ENCODE peak calls at places on chromosomes 5 and 9, in ten cellular contexts. One of them, this sample, is unnamed. For H3K4me1, the result is how much of the 10 kb centered on the place peaks cover.

GRCh38 chr5:19401032-19401431 is 587.0 kb downstream of the CDH18 start:
- DNase-seq in uterus: no peak
- DNase-seq in A549: no peak
- DNase-seq in breast epithelium: no peak
- DNase-seq in HCT116: no peak
- DNase-seq in Peyer's patch: no peak
- DNase-seq in body of pancreas: no peak
- DNase-seq in spleen: no peak
- DNase-seq in prostate gland: no peak
- DNase-seq in IMR-90: no peak
- DNase-seq in this sample: no peak

GRCh38 chr5:178356459-178356872 is 123.9 kb upstream of the PHYKPL start:
- DNase-seq in uterus: no peak
- DNase-seq in A549: no peak
- DNase-seq in breast epithelium: no peak
- DNase-seq in HCT116: no peak
- DNase-seq in Peyer's patch: no peak
- DNase-seq in body of pancreas: no peak
- DNase-seq in spleen: peak
- DNase-seq in prostate gland: peak
- DNase-seq in IMR-90: no peak
- DNase-seq in this sample: no peak

GRCh38 chr9:73162987-73163763 is 11.5 kb downstream of the ANXA1 start:
- DNase-seq in uterus: no peak
- DNase-seq in A549: no peak
- DNase-seq in breast epithelium: no peak
- DNase-seq in HCT116: no peak
- DNase-seq in Peyer's patch: no peak
- DNase-seq in body of pancreas: no peak
- DNase-seq in spleen: no peak
- DNase-seq in prostate gland: no peak
- DNase-seq in IMR-90: no peak
- DNase-seq in this sample: no peak

GRCh38 chr5:58322453-58322852 is 137.4 kb downstream of the PLK2 start:
- DNase-seq in uterus: no peak
- DNase-seq in A549: no peak
- DNase-seq in breast epithelium: no peak
- DNase-seq in HCT116: no peak
- DNase-seq in Peyer's patch: no peak
- DNase-seq in body of pancreas: no peak
- DNase-seq in spleen: no peak
- DNase-seq in prostate gland: no peak
- DNase-seq in IMR-90: peak
- DNase-seq in this sample: no peak

GRCh38 chr9:36867672-36868471 is 166.2 kb downstream of the PAX5 start:
- DNase-seq in uterus: no peak
- DNase-seq in A549: no peak
- DNase-seq in breast epithelium: no peak
- DNase-seq in HCT116: no peak
- DNase-seq in Peyer's patch: peak
- DNase-seq in body of pancreas: peak
- DNase-seq in spleen: peak
- DNase-seq in prostate gland: no peak
- DNase-seq in IMR-90: no peak
- DNase-seq in this sample: no peak

GRCh38 chr9:69326261-69326660 is 1.2 kb downstream of the ENTREP1 start:
- DNase-seq in uterus: no peak
- DNase-seq in A549: no peak
- DNase-seq in breast epithelium: no peak
- DNase-seq in HCT116: no peak
- DNase-seq in Peyer's patch: no peak
- DNase-seq in body of pancreas: no peak
- DNase-seq in spleen: no peak
- DNase-seq in prostate gland: peak
- DNase-seq in IMR-90: no peak
- DNase-seq in this sample: no peak

GRCh38 chr5:161266954-161267353 is 279.6 kb downstream of the GABRB2 start:
- DNase-seq in uterus: no peak
- DNase-seq in A549: no peak
- DNase-seq in breast epithelium: no peak
- DNase-seq in HCT116: no peak
- DNase-seq in Peyer's patch: no peak
- DNase-seq in body of pancreas: no peak
- DNase-seq in spleen: no peak
- DNase-seq in prostate gland: no peak
- DNase-seq in IMR-90: no peak
- DNase-seq in this sample: no peak

GRCh38 chr5:177497297-177498012 is at the start of gene PDLIM7:
- DNase-seq in uterus: peak
- DNase-seq in A549: peak
- DNase-seq in breast epithelium: peak
- DNase-seq in HCT116: peak
- DNase-seq in Peyer's patch: peak
- DNase-seq in body of pancreas: peak
- DNase-seq in spleen: peak
- DNase-seq in prostate gland: peak
- DNase-seq in IMR-90: peak
- DNase-seq in this sample: peak

GRCh38 chr5:177442066-177442836 is 4.4 kb upstream of the PRR7 start:
- DNase-seq in uterus: no peak
- DNase-seq in A549: no peak
- DNase-seq in breast epithelium: no peak
- DNase-seq in HCT116: no peak
- DNase-seq in Peyer's patch: no peak
- DNase-seq in body of pancreas: no peak
- DNase-seq in spleen: peak
- DNase-seq in prostate gland: no peak
- DNase-seq in IMR-90: no peak
- DNase-seq in this sample: no peak

GRCh38 chr5:107806705-107807104 is 136.0 kb upstream of the EFNA5 start:
- DNase-seq in uterus: no peak
- DNase-seq in A549: peak
- DNase-seq in breast epithelium: no peak
- DNase-seq in HCT116: peak
- DNase-seq in Peyer's patch: no peak
- DNase-seq in body of pancreas: no peak
- DNase-seq in spleen: no peak
- DNase-seq in prostate gland: no peak
- DNase-seq in IMR-90: peak
- DNase-seq in this sample: no peak

GRCh38 chr9:15423328-15423985 is 781 bp downstream of the SNAPC3 start:
- DNase-seq in uterus: no peak
- DNase-seq in A549: no peak
- DNase-seq in breast epithelium: no peak
- DNase-seq in HCT116: no peak
- DNase-seq in Peyer's patch: no peak
- DNase-seq in body of pancreas: no peak
- DNase-seq in spleen: no peak
- DNase-seq in prostate gland: no peak
- DNase-seq in IMR-90: peak
- DNase-seq in this sample: no peak

DNA sequence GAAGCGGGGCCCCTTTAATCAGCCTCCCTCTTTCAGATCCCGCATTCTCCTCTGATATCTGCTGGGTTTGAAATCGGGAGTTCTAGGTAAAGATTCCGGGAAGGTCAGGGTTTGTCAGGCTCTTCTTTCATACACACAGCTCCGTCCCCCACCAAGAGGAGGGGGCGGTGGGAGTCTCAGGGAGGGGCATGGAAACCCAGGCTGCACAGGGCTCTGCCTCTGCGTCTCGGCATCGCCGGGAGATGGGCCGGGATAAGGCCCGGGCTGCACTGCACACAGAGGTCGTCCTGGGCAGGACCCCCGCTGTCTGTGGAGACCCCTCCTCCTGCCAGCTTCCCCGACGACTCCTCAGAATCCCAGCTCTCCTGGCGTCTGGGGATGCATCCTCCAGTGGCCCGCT is 75.0 kb downstream of the NEK6 start:
- DNase-seq in uterus: no peak
- DNase-seq in A549: no peak
- DNase-seq in breast epithelium: no peak
- DNase-seq in HCT116: no peak
- DNase-seq in Peyer's patch: no peak
- DNase-seq in body of pancreas: no peak
- DNase-seq in spleen: no peak
- DNase-seq in prostate gland: no peak
- DNase-seq in IMR-90: no peak
- DNase-seq in this sample: no peak
- TF ChIP-seq CTCF in uterus: no peak
- TF ChIP-seq CTCF in A549: no peak
- TF ChIP-seq CTCF in breast epithelium: no peak
- TF ChIP-seq CTCF in HCT116: no peak
- TF ChIP-seq CTCF in Peyer's patch: no peak
- TF ChIP-seq CTCF in body of pancreas: no peak
- TF ChIP-seq CTCF in spleen: no peak
- TF ChIP-seq CTCF in prostate gland: no peak
- TF ChIP-seq CTCF in IMR-90: no peak
- TF ChIP-seq CTCF in this sample: no peak

GRCh38 chr5:1359713-1360112 is 14.8 kb upstream of the CLPTM1L start:
- DNase-seq in uterus: no peak
- DNase-seq in A549: no peak
- DNase-seq in breast epithelium: no peak
- DNase-seq in HCT116: no peak
- DNase-seq in Peyer's patch: no peak
- DNase-seq in body of pancreas: no peak
- DNase-seq in spleen: peak
- DNase-seq in prostate gland: no peak
- DNase-seq in IMR-90: no peak
- DNase-seq in this sample: no peak

GRCh38 chr5:1362242-1363015 is 17.5 kb upstream of the CLPTM1L start:
- DNase-seq in uterus: no peak
- DNase-seq in A549: no peak
- DNase-seq in breast epithelium: no peak
- DNase-seq in HCT116: no peak
- DNase-seq in Peyer's patch: no peak
- DNase-seq in body of pancreas: no peak
- DNase-seq in spleen: peak
- DNase-seq in prostate gland: no peak
- DNase-seq in IMR-90: no peak
- DNase-seq in this sample: no peak

GRCh38 chr5:1359031-1359645 is 14.2 kb upstream of the CLPTM1L start:
- DNase-seq in uterus: no peak
- DNase-seq in A549: no peak
- DNase-seq in breast epithelium: no peak
- DNase-seq in HCT116: no peak
- DNase-seq in Peyer's patch: no peak
- DNase-seq in body of pancreas: no peak
- DNase-seq in spleen: peak
- DNase-seq in prostate gland: no peak
- DNase-seq in IMR-90: no peak
- DNase-seq in this sample: no peak

GRCh38 chr5:1358726-1359025 is 13.8 kb upstream of the CLPTM1L start:
- DNase-seq in uterus: no peak
- DNase-seq in A549: no peak
- DNase-seq in breast epithelium: no peak
- DNase-seq in HCT116: no peak
- DNase-seq in Peyer's patch: no peak
- DNase-seq in body of pancreas: no peak
- DNase-seq in spleen: peak
- DNase-seq in prostate gland: no peak
- DNase-seq in IMR-90: no peak
- DNase-seq in this sample: no peak

GRCh38 chr5:1360861-1361260 is 16.0 kb upstream of the CLPTM1L start:
- DNase-seq in uterus: no peak
- DNase-seq in A549: no peak
- DNase-seq in breast epithelium: no peak
- DNase-seq in HCT116: no peak
- DNase-seq in Peyer's patch: no peak
- DNase-seq in body of pancreas: no peak
- DNase-seq in spleen: peak
- DNase-seq in prostate gland: no peak
- DNase-seq in IMR-90: no peak
- DNase-seq in this sample: no peak
- H3K4me1 ChIP-seq in uterus: under half
- H3K4me1 ChIP-seq in A549: under half
- H3K4me1 ChIP-seq in breast epithelium: under half
- H3K4me1 ChIP-seq in HCT116: under half
- H3K4me1 ChIP-seq in Peyer's patch: under half
- H3K4me1 ChIP-seq in body of pancreas: under half
- H3K4me1 ChIP-seq in spleen: under half
- H3K4me1 ChIP-seq in prostate gland: under half
- H3K4me1 ChIP-seq in IMR-90: under half
- H3K4me1 ChIP-seq in this sample: under half

GRCh38 chr9:14052346-14052745 is 261.6 kb downstream of the NFIB start:
- DNase-seq in uterus: no peak
- DNase-seq in A549: no peak
- DNase-seq in breast epithelium: no peak
- DNase-seq in HCT116: no peak
- DNase-seq in Peyer's patch: no peak
- DNase-seq in body of pancreas: no peak
- DNase-seq in spleen: no peak
- DNase-seq in prostate gland: no peak
- DNase-seq in IMR-90: no peak
- DNase-seq in this sample: no peak

GRCh38 chr9:14051459-14051858 is 262.5 kb downstream of the NFIB start:
- DNase-seq in uterus: no peak
- DNase-seq in A549: no peak
- DNase-seq in breast epithelium: no peak
- DNase-seq in HCT116: no peak
- DNase-seq in Peyer's patch: no peak
- DNase-seq in body of pancreas: no peak
- DNase-seq in spleen: no peak
- DNase-seq in prostate gland: no peak
- DNase-seq in IMR-90: no peak
- DNase-seq in this sample: no peak

GRCh38 chr9:14058078-14058688 is 255.8 kb downstream of the NFIB start:
- DNase-seq in uterus: no peak
- DNase-seq in A549: no peak
- DNase-seq in breast epithelium: no peak
- DNase-seq in HCT116: no peak
- DNase-seq in Peyer's patch: no peak
- DNase-seq in body of pancreas: no peak
- DNase-seq in spleen: no peak
- DNase-seq in prostate gland: no peak
- DNase-seq in IMR-90: no peak
- DNase-seq in this sample: no peak

GRCh38 chr9:14057347-14058077 is 256.4 kb downstream of the NFIB start:
- DNase-seq in uterus: peak
- DNase-seq in A549: no peak
- DNase-seq in breast epithelium: no peak
- DNase-seq in HCT116: no peak
- DNase-seq in Peyer's patch: no peak
- DNase-seq in body of pancreas: no peak
- DNase-seq in spleen: no peak
- DNase-seq in prostate gland: no peak
- DNase-seq in IMR-90: no peak
- DNase-seq in this sample: peak

GRCh38 chr9:14056235-14056930 is 257.6 kb downstream of the NFIB start:
- DNase-seq in uterus: no peak
- DNase-seq in A549: no peak
- DNase-seq in breast epithelium: no peak
- DNase-seq in HCT116: no peak
- DNase-seq in Peyer's patch: no peak
- DNase-seq in body of pancreas: no peak
- DNase-seq in spleen: no peak
- DNase-seq in prostate gland: no peak
- DNase-seq in IMR-90: no peak
- DNase-seq in this sample: no peak
- TF ChIP-seq POLR2A in uterus: no peak
- TF ChIP-seq POLR2A in A549: no peak
- TF ChIP-seq POLR2A in breast epithelium: no peak
- TF ChIP-seq POLR2A in HCT116: no peak
- TF ChIP-seq POLR2A in Peyer's patch: no peak
- TF ChIP-seq POLR2A in body of pancreas: no peak
- TF ChIP-seq POLR2A in spleen: no peak
- TF ChIP-seq POLR2A in prostate gland: no peak
- TF ChIP-seq POLR2A in IMR-90: no peak
- TF ChIP-seq POLR2A in this sample: no peak

GRCh38 chr5:126104951-126105350 is 318.3 kb upstream of the GRAMD2B start:
- DNase-seq in uterus: no peak
- DNase-seq in A549: no peak
- DNase-seq in breast epithelium: no peak
- DNase-seq in HCT116: no peak
- DNase-seq in Peyer's patch: no peak
- DNase-seq in body of pancreas: no peak
- DNase-seq in spleen: no peak
- DNase-seq in prostate gland: no peak
- DNase-seq in IMR-90: no peak
- DNase-seq in this sample: peak
- TF ChIP-seq CTCF in uterus: no peak
- TF ChIP-seq CTCF in A549: no peak
- TF ChIP-seq CTCF in breast epithelium: no peak
- TF ChIP-seq CTCF in HCT116: no peak
- TF ChIP-seq CTCF in Peyer's patch: no peak
- TF ChIP-seq CTCF in body of pancreas: no peak
- TF ChIP-seq CTCF in spleen: no peak
- TF ChIP-seq CTCF in prostate gland: no peak
- TF ChIP-seq CTCF in IMR-90: no peak
- TF ChIP-seq CTCF in this sample: no peak